ENCODE peak calls at places on chromosomes 16 and 17, in eight cellular contexts. One of them, this sample, is unnamed.

GRCh38 chr16:65480276-65480675 is 358.4 kb upstream of the CDH11 start:
- DNase-seq in heart left ventricle: no peak
- DNase-seq in AG20443: no peak
- DNase-seq in brain pericyte: no peak
- DNase-seq in CD8-positive, alpha-beta T cell: no peak
- DNase-seq in globus pallidus: no peak
- DNase-seq in RCC 7860: no peak
- DNase-seq in naive thymus-derived CD8-positive, alpha-beta T cell: no peak
- DNase-seq in this sample: no peak

GRCh38 chr17:76053230-76054111 is 18.8 kb downstream of the SRP68 start:
- DNase-seq in heart left ventricle: no peak
- DNase-seq in AG20443: no peak
- DNase-seq in brain pericyte: no peak
- DNase-seq in CD8-positive, alpha-beta T cell: no peak
- DNase-seq in globus pallidus: no peak
- DNase-seq in RCC 7860: peak; percentile 20
- DNase-seq in naive thymus-derived CD8-positive, alpha-beta T cell: no peak
- DNase-seq in this sample: no peak

GRCh38 chr16:66503030-66503429 is 46.9 kb downstream of the TK2 start:
- DNase-seq in heart left ventricle: peak; percentile 40
- DNase-seq in AG20443: no peak
- DNase-seq in brain pericyte: no peak
- DNase-seq in CD8-positive, alpha-beta T cell: no peak
- DNase-seq in globus pallidus: peak; percentile 57
- DNase-seq in RCC 7860: no peak
- DNase-seq in naive thymus-derived CD8-positive, alpha-beta T cell: peak; percentile 6
- DNase-seq in this sample: no peak

GRCh38 chr17:57433396-57433944 is 177.1 kb downstream of the MSI2 start:
- DNase-seq in heart left ventricle: no peak
- DNase-seq in AG20443: no peak
- DNase-seq in brain pericyte: no peak
- DNase-seq in CD8-positive, alpha-beta T cell: no peak
- DNase-seq in globus pallidus: no peak
- DNase-seq in RCC 7860: no peak
- DNase-seq in naive thymus-derived CD8-positive, alpha-beta T cell: no peak
- DNase-seq in this sample: no peak

GRCh38 chr16:20853076-20853597 is 46.8 kb downstream of the REXO5 start:
- DNase-seq in heart left ventricle: no peak
- DNase-seq in AG20443: no peak
- DNase-seq in brain pericyte: no peak
- DNase-seq in CD8-positive, alpha-beta T cell: no peak
- DNase-seq in globus pallidus: no peak
- DNase-seq in RCC 7860: no peak
- DNase-seq in naive thymus-derived CD8-positive, alpha-beta T cell: no peak
- DNase-seq in this sample: no peak

GRCh38 chr17:21239680-21240374 is 13.4 kb downstream of the NATD1 start:
- DNase-seq in heart left ventricle: peak; percentile 44
- DNase-seq in AG20443: peak; percentile 74
- DNase-seq in brain pericyte: no peak
- DNase-seq in CD8-positive, alpha-beta T cell: no peak
- DNase-seq in globus pallidus: no peak
- DNase-seq in RCC 7860: peak; percentile 13
- DNase-seq in naive thymus-derived CD8-positive, alpha-beta T cell: peak; percentile 45
- DNase-seq in this sample: no peak

GRCh38 chr17:76511562-76512365 is 10.5 kb upstream of the RHBDF2 start:
- DNase-seq in heart left ventricle: no peak
- DNase-seq in AG20443: no peak
- DNase-seq in brain pericyte: no peak
- DNase-seq in CD8-positive, alpha-beta T cell: no peak
- DNase-seq in globus pallidus: no peak
- DNase-seq in RCC 7860: no peak
- DNase-seq in naive thymus-derived CD8-positive, alpha-beta T cell: no peak
- DNase-seq in this sample: no peak

GRCh38 chr16:2790631-2791030 is 3.3 kb upstream of the PRSS33 start:
- DNase-seq in heart left ventricle: no peak
- DNase-seq in AG20443: no peak
- DNase-seq in brain pericyte: no peak
- DNase-seq in CD8-positive, alpha-beta T cell: no peak
- DNase-seq in globus pallidus: no peak
- DNase-seq in RCC 7860: no peak
- DNase-seq in naive thymus-derived CD8-positive, alpha-beta T cell: no peak
- DNase-seq in this sample: no peak

GRCh38 chr17:46950997-46951621 is 27.9 kb downstream of the RPRML start:
- DNase-seq in heart left ventricle: no peak
- DNase-seq in AG20443: no peak
- DNase-seq in brain pericyte: no peak
- DNase-seq in CD8-positive, alpha-beta T cell: no peak
- DNase-seq in globus pallidus: no peak
- DNase-seq in RCC 7860: no peak
- DNase-seq in naive thymus-derived CD8-positive, alpha-beta T cell: no peak
- DNase-seq in this sample: no peak

GRCh38 chr17:39653316-39653661 is 11.9 kb upstream of the TCAP start:
- DNase-seq in heart left ventricle: no peak
- DNase-seq in AG20443: no peak
- DNase-seq in brain pericyte: no peak
- DNase-seq in CD8-positive, alpha-beta T cell: no peak
- DNase-seq in globus pallidus: no peak
- DNase-seq in RCC 7860: no peak
- DNase-seq in naive thymus-derived CD8-positive, alpha-beta T cell: no peak
- DNase-seq in this sample: no peak

GRCh38 chr17:72125226-72125651 is 4.4 kb downstream of the SOX9 start:
- DNase-seq in heart left ventricle: no peak
- DNase-seq in AG20443: no peak
- DNase-seq in brain pericyte: no peak
- DNase-seq in CD8-positive, alpha-beta T cell: no peak
- DNase-seq in globus pallidus: no peak
- DNase-seq in RCC 7860: no peak
- DNase-seq in naive thymus-derived CD8-positive, alpha-beta T cell: no peak
- DNase-seq in this sample: no peak

GRCh38 chr17:3043737-3044365 is 19.6 kb downstream of the OR1D5 start:
- DNase-seq in heart left ventricle: no peak
- DNase-seq in AG20443: no peak
- DNase-seq in brain pericyte: no peak
- DNase-seq in CD8-positive, alpha-beta T cell: no peak
- DNase-seq in globus pallidus: no peak
- DNase-seq in RCC 7860: no peak
- DNase-seq in naive thymus-derived CD8-positive, alpha-beta T cell: no peak
- DNase-seq in this sample: no peak

GRCh38 chr17:62626719-62627218 is 701 bp upstream of the MRC2 start:
- DNase-seq in heart left ventricle: no peak
- DNase-seq in AG20443: peak; percentile 89
- DNase-seq in brain pericyte: no peak
- DNase-seq in CD8-positive, alpha-beta T cell: no peak
- DNase-seq in globus pallidus: no peak
- DNase-seq in RCC 7860: peak; percentile 36
- DNase-seq in naive thymus-derived CD8-positive, alpha-beta T cell: peak; percentile 68
- DNase-seq in this sample: no peak

GRCh38 chr17:77322534-77323412 is 182.0 kb downstream of the SEC14L1 start:
- DNase-seq in heart left ventricle: peak; percentile 92
- DNase-seq in AG20443: peak; percentile 87
- DNase-seq in brain pericyte: peak; percentile 94
- DNase-seq in CD8-positive, alpha-beta T cell: no peak
- DNase-seq in globus pallidus: no peak
- DNase-seq in RCC 7860: peak; percentile 96
- DNase-seq in naive thymus-derived CD8-positive, alpha-beta T cell: peak; percentile 66
- DNase-seq in this sample: peak; percentile 41

GRCh38 chr17:4970273-4970672 is 2.7 kb upstream of the SPAG7 start:
- DNase-seq in heart left ventricle: no peak
- DNase-seq in AG20443: no peak
- DNase-seq in brain pericyte: no peak
- DNase-seq in CD8-positive, alpha-beta T cell: no peak
- DNase-seq in globus pallidus: no peak
- DNase-seq in RCC 7860: no peak
- DNase-seq in naive thymus-derived CD8-positive, alpha-beta T cell: peak; percentile 46
- DNase-seq in this sample: no peak

GRCh38 chr17:50087246-50087911 is 7.8 kb upstream of the PDK2 start:
- DNase-seq in heart left ventricle: peak; percentile 86
- DNase-seq in AG20443: peak; percentile 90
- DNase-seq in brain pericyte: peak; percentile 38
- DNase-seq in CD8-positive, alpha-beta T cell: peak; percentile 85
- DNase-seq in globus pallidus: peak; percentile 34
- DNase-seq in RCC 7860: peak; percentile 70
- DNase-seq in naive thymus-derived CD8-positive, alpha-beta T cell: peak; percentile 83
- DNase-seq in this sample: peak; percentile 81

GRCh38 chr16:88558457-88559442 is 11.5 kb upstream of the ZC3H18 start:
- DNase-seq in heart left ventricle: peak; percentile 88
- DNase-seq in AG20443: peak; percentile 53
- DNase-seq in brain pericyte: no peak
- DNase-seq in CD8-positive, alpha-beta T cell: no peak
- DNase-seq in globus pallidus: peak; percentile 51
- DNase-seq in RCC 7860: peak; percentile 35
- DNase-seq in naive thymus-derived CD8-positive, alpha-beta T cell: peak; percentile 54
- DNase-seq in this sample: no peak

GRCh38 chr17:34997355-34997862 is 17.1 kb downstream of the LIG3 start:
- DNase-seq in heart left ventricle: no peak
- DNase-seq in AG20443: no peak
- DNase-seq in brain pericyte: no peak
- DNase-seq in CD8-positive, alpha-beta T cell: no peak
- DNase-seq in globus pallidus: no peak
- DNase-seq in RCC 7860: no peak
- DNase-seq in naive thymus-derived CD8-positive, alpha-beta T cell: no peak
- DNase-seq in this sample: no peak

GRCh38 chr17:11097121-11097520 is 143.9 kb upstream of the SHISA6 start:
- DNase-seq in heart left ventricle: no peak
- DNase-seq in AG20443: no peak
- DNase-seq in brain pericyte: no peak
- DNase-seq in CD8-positive, alpha-beta T cell: no peak
- DNase-seq in globus pallidus: no peak
- DNase-seq in RCC 7860: no peak
- DNase-seq in naive thymus-derived CD8-positive, alpha-beta T cell: no peak
- DNase-seq in this sample: no peak

GRCh38 chr17:40922239-40922638 is 15.2 kb downstream of the KRT23 start:
- DNase-seq in heart left ventricle: no peak
- DNase-seq in AG20443: peak; percentile 91
- DNase-seq in brain pericyte: no peak
- DNase-seq in CD8-positive, alpha-beta T cell: no peak
- DNase-seq in globus pallidus: peak; percentile 54
- DNase-seq in RCC 7860: peak; percentile 93
- DNase-seq in naive thymus-derived CD8-positive, alpha-beta T cell: no peak
- DNase-seq in this sample: no peak

GRCh38 chr17:67079481-67079880 is 35.1 kb downstream of the CACNG1 start:
- DNase-seq in heart left ventricle: no peak
- DNase-seq in AG20443: no peak
- DNase-seq in brain pericyte: no peak
- DNase-seq in CD8-positive, alpha-beta T cell: no peak
- DNase-seq in globus pallidus: no peak
- DNase-seq in RCC 7860: no peak
- DNase-seq in naive thymus-derived CD8-positive, alpha-beta T cell: no peak
- DNase-seq in this sample: no peak

GRCh38 chr17:77528516-77529327 is 388.0 kb downstream of the SEC14L1 start:
- DNase-seq in heart left ventricle: no peak
- DNase-seq in AG20443: no peak
- DNase-seq in brain pericyte: no peak
- DNase-seq in CD8-positive, alpha-beta T cell: no peak
- DNase-seq in globus pallidus: no peak
- DNase-seq in RCC 7860: no peak
- DNase-seq in naive thymus-derived CD8-positive, alpha-beta T cell: no peak
- DNase-seq in this sample: peak; percentile 62

GRCh38 chr17:29733151-29733550 is 110.4 kb upstream of the CORO6 start:
- DNase-seq in heart left ventricle: no peak
- DNase-seq in AG20443: no peak
- DNase-seq in brain pericyte: no peak
- DNase-seq in CD8-positive, alpha-beta T cell: no peak
- DNase-seq in globus pallidus: no peak
- DNase-seq in RCC 7860: no peak
- DNase-seq in naive thymus-derived CD8-positive, alpha-beta T cell: no peak
- DNase-seq in this sample: no peak

GRCh38 chr17:16391451-16391850 is 10.6 kb downstream of the UBB start:
- DNase-seq in heart left ventricle: no peak
- DNase-seq in AG20443: no peak
- DNase-seq in brain pericyte: no peak
- DNase-seq in CD8-positive, alpha-beta T cell: no peak
- DNase-seq in globus pallidus: no peak
- DNase-seq in RCC 7860: no peak
- DNase-seq in naive thymus-derived CD8-positive, alpha-beta T cell: no peak
- DNase-seq in this sample: no peak

GRCh38 chr16:79651363-79651762 is 50.8 kb upstream of the MAF start:
- DNase-seq in heart left ventricle: no peak
- DNase-seq in AG20443: peak; percentile 37
- DNase-seq in brain pericyte: no peak
- DNase-seq in CD8-positive, alpha-beta T cell: no peak
- DNase-seq in globus pallidus: peak; percentile 81
- DNase-seq in RCC 7860: peak; percentile 22
- DNase-seq in naive thymus-derived CD8-positive, alpha-beta T cell: no peak
- DNase-seq in this sample: no peak

GRCh38 chr17:62688398-62689140 is 61.1 kb downstream of the MRC2 start:
- DNase-seq in heart left ventricle: peak; percentile 59
- DNase-seq in AG20443: no peak
- DNase-seq in brain pericyte: no peak
- DNase-seq in CD8-positive, alpha-beta T cell: no peak
- DNase-seq in globus pallidus: no peak
- DNase-seq in RCC 7860: no peak
- DNase-seq in naive thymus-derived CD8-positive, alpha-beta T cell: no peak
- DNase-seq in this sample: no peak

GRCh38 chr17:4375039-4375748 is 8.7 kb upstream of the UBE2G1 start:
- DNase-seq in heart left ventricle: peak; percentile 10
- DNase-seq in AG20443: no peak
- DNase-seq in brain pericyte: no peak
- DNase-seq in CD8-positive, alpha-beta T cell: no peak
- DNase-seq in globus pallidus: no peak
- DNase-seq in RCC 7860: no peak
- DNase-seq in naive thymus-derived CD8-positive, alpha-beta T cell: no peak
- DNase-seq in this sample: peak; percentile 73

GRCh38 chr17:2023692-2024571 is 1.2 kb downstream of the RTN4RL1 start:
- DNase-seq in heart left ventricle: no peak
- DNase-seq in AG20443: peak; percentile 58
- DNase-seq in brain pericyte: no peak
- DNase-seq in CD8-positive, alpha-beta T cell: peak; percentile 53
- DNase-seq in globus pallidus: no peak
- DNase-seq in RCC 7860: no peak
- DNase-seq in naive thymus-derived CD8-positive, alpha-beta T cell: peak; percentile 82
- DNase-seq in this sample: no peak

GRCh38 chr16:89145406-89146161 is 26.0 kb upstream of the CDH15 start:
- DNase-seq in heart left ventricle: peak; percentile 51
- DNase-seq in AG20443: no peak
- DNase-seq in brain pericyte: no peak
- DNase-seq in CD8-positive, alpha-beta T cell: no peak
- DNase-seq in globus pallidus: no peak
- DNase-seq in RCC 7860: no peak
- DNase-seq in naive thymus-derived CD8-positive, alpha-beta T cell: peak; percentile 59
- DNase-seq in this sample: no peak

GRCh38 chr17:2906907-2907306 is 110.7 kb downstream of the RAP1GAP2 start:
- DNase-seq in heart left ventricle: no peak
- DNase-seq in AG20443: no peak
- DNase-seq in brain pericyte: no peak
- DNase-seq in CD8-positive, alpha-beta T cell: no peak
- DNase-seq in globus pallidus: no peak
- DNase-seq in RCC 7860: no peak
- DNase-seq in naive thymus-derived CD8-positive, alpha-beta T cell: no peak
- DNase-seq in this sample: no peak

This sample was measured in B cell.